ENCODE peak calls at places on chromosomes 6 and 20, in four cellular contexts. O, T, P and M are unnamed samples.
A peak's percentile ranks its signal among the peaks of the same experiment; 100 is the strongest.

GRCh38 chr6:109237082-109237985 is 142.0 kb downstream of the CEP57L1 start:
- DNase-seq in P (peak; percentile 34), T (no peak), O (no peak), M (no peak)

GRCh38 chr6:140850438-140850837 is 1282.3 kb upstream of the GJE1 start:
- DNase-seq in T (no peak), O (no peak), P (peak; percentile 80), M (no peak)

GRCh38 chr6:35161265-35161664 is 20.1 kb upstream of the TCP11 start:
- DNase-seq in T (no peak), O (no peak), P (no peak), M (no peak)

GRCh38 chr20:41029150-41029872 is 689 bp downstream of the TOP1 start:
- DNase-seq in O (peak; percentile 59), P (no peak), T (no peak), M (peak; percentile 5)

GRCh38 chr6:46927066-46927465 is 5.3 kb upstream of the ADGRF5 start:
- DNase-seq in T (no peak), O (no peak), P (peak; percentile 50), M (no peak)

GRCh38 chr6:167791036-167791779 is 35.5 kb upstream of the AFDN start:
- DNase-seq in O (no peak), P (no peak), T (no peak), M (no peak)

GRCh38 chr6:158812611-158813010 is 6.6 kb downstream of the EZR start:
- DNase-seq in P (no peak), O (no peak), T (no peak), M (no peak)

GRCh38 chr6:137342607-137343186 is 123.5 kb upstream of the IFNGR1 start:
- DNase-seq in O (no peak), P (no peak), T (no peak), M (no peak)

GRCh38 chr6:88813045-88813444 is 150.4 kb downstream of the RNGTT start:
- DNase-seq in O (no peak), T (no peak), P (no peak), M (no peak)

GRCh38 chr20:15100506-15101160 is 763.2 kb upstream of the FLRT3 start:
- DNase-seq in O (no peak), T (no peak), P (peak; percentile 28), M (no peak)

GRCh38 chr6:10743514-10743913 is 4.1 kb upstream of the TMEM14B start:
- DNase-seq in T (no peak), P (no peak), O (no peak), M (no peak)

GRCh38 chr6:5660772-5661171 is 346.0 kb downstream of the NRN1 start:
- DNase-seq in P (no peak), O (no peak), T (no peak), M (no peak)

GRCh38 chr6:160509610-160510009 is 154.5 kb downstream of the LPA start:
- DNase-seq in O (no peak), P (no peak), T (no peak), M (no peak)

GRCh38 chr6:161542581-161542980 is 268.7 kb upstream of the AGPAT4 start:
- DNase-seq in T (no peak), O (no peak), P (peak; percentile 79), M (no peak)

GRCh38 chr20:10652660-10653191 is 21.1 kb downstream of the JAG1 start:
- DNase-seq in T (no peak), P (no peak), O (no peak), M (no peak)

GRCh38 chr20:37990571-37991151 is 42.6 kb downstream of the TTI1 start:
- DNase-seq in T (no peak), P (peak; percentile 97), O (peak; percentile 58), M (peak; percentile 25)